ENCODE peak calls at places on chromosomes 6 and 20, in ten cellular contexts. One of them, this sample, is unnamed.

GRCh38 chr20:54633903-54634302 is 158.5 kb downstream of the DOK5 start:
- DNase-seq in NCI-H510A treated with DMSO at 0.1 percent for 48 hours: no peak
- DNase-seq in amygdala: no peak
- DNase-seq in GM12892: peak; percentile 29
- DNase-seq in GM04504: no peak
- DNase-seq in activated naive CD8-positive, alpha-beta T cell treated with anti-CD3 and anti-CD28 coated beads, Interleukin-2, amount 50 U/mL, for 24 hours: no peak
- DNase-seq in myocyte: no peak
- DNase-seq in activated CD8-positive, alpha-beta memory T cell treated with anti-CD3 and anti-CD28 coated beads for 24 hours: no peak
- DNase-seq in ELF-1: no peak
- DNase-seq in HFFc6: no peak
- DNase-seq in this sample: no peak

GRCh38 chr6:89406157-89406556 is 5.9 kb downstream of the RRAGD start:
- DNase-seq in NCI-H510A treated with DMSO at 0.1 percent for 48 hours: no peak
- DNase-seq in amygdala: no peak
- DNase-seq in GM12892: no peak
- DNase-seq in GM04504: no peak
- DNase-seq in activated naive CD8-positive, alpha-beta T cell treated with anti-CD3 and anti-CD28 coated beads, Interleukin-2, amount 50 U/mL, for 24 hours: no peak
- DNase-seq in myocyte: no peak
- DNase-seq in activated CD8-positive, alpha-beta memory T cell treated with anti-CD3 and anti-CD28 coated beads for 24 hours: no peak
- DNase-seq in ELF-1: no peak
- DNase-seq in HFFc6: no peak
- DNase-seq in this sample: no peak

GRCh38 chr6:1396952-1397868 is 7.8 kb downstream of the FOXF2 start:
- DNase-seq in NCI-H510A treated with DMSO at 0.1 percent for 48 hours: peak; percentile 19
- DNase-seq in amygdala: peak; percentile 59
- DNase-seq in GM12892: peak; percentile 73
- DNase-seq in GM04504: peak; percentile 64
- DNase-seq in activated naive CD8-positive, alpha-beta T cell treated with anti-CD3 and anti-CD28 coated beads, Interleukin-2, amount 50 U/mL, for 24 hours: peak; percentile 73
- DNase-seq in myocyte: peak; percentile 69
- DNase-seq in activated CD8-positive, alpha-beta memory T cell treated with anti-CD3 and anti-CD28 coated beads for 24 hours: peak; percentile 86
- DNase-seq in ELF-1: peak; percentile 87
- DNase-seq in HFFc6: peak; percentile 94
- DNase-seq in this sample: peak; percentile 82

GRCh38 chr20:23244207-23244915 is 106.2 kb upstream of the NXT1 start:
- DNase-seq in NCI-H510A treated with DMSO at 0.1 percent for 48 hours: no peak
- DNase-seq in amygdala: no peak
- DNase-seq in GM12892: no peak
- DNase-seq in GM04504: no peak
- DNase-seq in activated naive CD8-positive, alpha-beta T cell treated with anti-CD3 and anti-CD28 coated beads, Interleukin-2, amount 50 U/mL, for 24 hours: no peak
- DNase-seq in myocyte: peak; percentile 61
- DNase-seq in activated CD8-positive, alpha-beta memory T cell treated with anti-CD3 and anti-CD28 coated beads for 24 hours: peak; percentile 17
- DNase-seq in ELF-1: no peak
- DNase-seq in HFFc6: no peak
- DNase-seq in this sample: no peak

GRCh38 chr20:25280051-25280573 is 32.2 kb downstream of the PYGB start:
- DNase-seq in NCI-H510A treated with DMSO at 0.1 percent for 48 hours: peak; percentile 90
- DNase-seq in amygdala: no peak
- DNase-seq in GM12892: no peak
- DNase-seq in GM04504: no peak
- DNase-seq in activated naive CD8-positive, alpha-beta T cell treated with anti-CD3 and anti-CD28 coated beads, Interleukin-2, amount 50 U/mL, for 24 hours: no peak
- DNase-seq in myocyte: no peak
- DNase-seq in activated CD8-positive, alpha-beta memory T cell treated with anti-CD3 and anti-CD28 coated beads for 24 hours: no peak
- DNase-seq in ELF-1: no peak
- DNase-seq in HFFc6: no peak
- DNase-seq in this sample: peak; percentile 14

GRCh38 chr20:63326314-63327228 is 33.6 kb downstream of the COL20A1 start:
- DNase-seq in NCI-H510A treated with DMSO at 0.1 percent for 48 hours: no peak
- DNase-seq in amygdala: no peak
- DNase-seq in GM12892: no peak
- DNase-seq in GM04504: no peak
- DNase-seq in activated naive CD8-positive, alpha-beta T cell treated with anti-CD3 and anti-CD28 coated beads, Interleukin-2, amount 50 U/mL, for 24 hours: no peak
- DNase-seq in myocyte: no peak
- DNase-seq in activated CD8-positive, alpha-beta memory T cell treated with anti-CD3 and anti-CD28 coated beads for 24 hours: no peak
- DNase-seq in ELF-1: no peak
- DNase-seq in HFFc6: no peak
- DNase-seq in this sample: peak; percentile 9

GRCh38 chr6:107820571-107821261 is 3.4 kb downstream of the SCML4 start:
- DNase-seq in NCI-H510A treated with DMSO at 0.1 percent for 48 hours: no peak
- DNase-seq in amygdala: no peak
- DNase-seq in GM12892: no peak
- DNase-seq in GM04504: no peak
- DNase-seq in activated naive CD8-positive, alpha-beta T cell treated with anti-CD3 and anti-CD28 coated beads, Interleukin-2, amount 50 U/mL, for 24 hours: peak; percentile 40
- DNase-seq in myocyte: no peak
- DNase-seq in activated CD8-positive, alpha-beta memory T cell treated with anti-CD3 and anti-CD28 coated beads for 24 hours: peak; percentile 77
- DNase-seq in ELF-1: peak; percentile 50
- DNase-seq in HFFc6: no peak
- DNase-seq in this sample: no peak

GRCh38 chr6:30719356-30719755 is 796 bp upstream of the TUBB start:
- DNase-seq in NCI-H510A treated with DMSO at 0.1 percent for 48 hours: peak; percentile 69
- DNase-seq in amygdala: no peak
- DNase-seq in GM12892: no peak
- DNase-seq in GM04504: no peak
- DNase-seq in activated naive CD8-positive, alpha-beta T cell treated with anti-CD3 and anti-CD28 coated beads, Interleukin-2, amount 50 U/mL, for 24 hours: no peak
- DNase-seq in myocyte: no peak
- DNase-seq in activated CD8-positive, alpha-beta memory T cell treated with anti-CD3 and anti-CD28 coated beads for 24 hours: no peak
- DNase-seq in ELF-1: peak; percentile 47
- DNase-seq in HFFc6: no peak
- DNase-seq in this sample: no peak

GRCh38 chr6:94045473-94045872 is 626.1 kb upstream of the EPHA7 start:
- DNase-seq in NCI-H510A treated with DMSO at 0.1 percent for 48 hours: peak; percentile 11
- DNase-seq in amygdala: no peak
- DNase-seq in GM12892: no peak
- DNase-seq in GM04504: no peak
- DNase-seq in activated naive CD8-positive, alpha-beta T cell treated with anti-CD3 and anti-CD28 coated beads, Interleukin-2, amount 50 U/mL, for 24 hours: no peak
- DNase-seq in myocyte: no peak
- DNase-seq in activated CD8-positive, alpha-beta memory T cell treated with anti-CD3 and anti-CD28 coated beads for 24 hours: no peak
- DNase-seq in ELF-1: no peak
- DNase-seq in HFFc6: no peak
- DNase-seq in this sample: no peak

GRCh38 chr6:37819802-37820712 is 530 bp downstream of the ZFAND3 start:
- DNase-seq in NCI-H510A treated with DMSO at 0.1 percent for 48 hours: peak; percentile 25
- DNase-seq in amygdala: peak; percentile 35
- DNase-seq in GM12892: peak; percentile 26
- DNase-seq in GM04504: peak; percentile 30
- DNase-seq in activated naive CD8-positive, alpha-beta T cell treated with anti-CD3 and anti-CD28 coated beads, Interleukin-2, amount 50 U/mL, for 24 hours: peak; percentile 68
- DNase-seq in myocyte: peak; percentile 60
- DNase-seq in activated CD8-positive, alpha-beta memory T cell treated with anti-CD3 and anti-CD28 coated beads for 24 hours: peak; percentile 74
- DNase-seq in ELF-1: peak; percentile 17
- DNase-seq in HFFc6: peak; percentile 36
- DNase-seq in this sample: peak; percentile 50

GRCh38 chr6:154448448-154449096 is 61.9 kb downstream of the CNKSR3 start:
- DNase-seq in NCI-H510A treated with DMSO at 0.1 percent for 48 hours: no peak
- DNase-seq in amygdala: no peak
- DNase-seq in GM12892: no peak
- DNase-seq in GM04504: peak; percentile 62
- DNase-seq in activated naive CD8-positive, alpha-beta T cell treated with anti-CD3 and anti-CD28 coated beads, Interleukin-2, amount 50 U/mL, for 24 hours: no peak
- DNase-seq in myocyte: peak; percentile 64
- DNase-seq in activated CD8-positive, alpha-beta memory T cell treated with anti-CD3 and anti-CD28 coated beads for 24 hours: no peak
- DNase-seq in ELF-1: peak; percentile 34
- DNase-seq in HFFc6: peak; percentile 41
- DNase-seq in this sample: no peak

GRCh38 chr6:47235964-47236760 is 73.5 kb downstream of the TNFRSF21 start:
- DNase-seq in NCI-H510A treated with DMSO at 0.1 percent for 48 hours: peak; percentile 97
- DNase-seq in amygdala: no peak
- DNase-seq in GM12892: no peak
- DNase-seq in GM04504: no peak
- DNase-seq in activated naive CD8-positive, alpha-beta T cell treated with anti-CD3 and anti-CD28 coated beads, Interleukin-2, amount 50 U/mL, for 24 hours: no peak
- DNase-seq in myocyte: no peak
- DNase-seq in activated CD8-positive, alpha-beta memory T cell treated with anti-CD3 and anti-CD28 coated beads for 24 hours: no peak
- DNase-seq in ELF-1: no peak
- DNase-seq in HFFc6: no peak
- DNase-seq in this sample: no peak

This sample was measured in glutamatergic neuron.